ENCODE peak calls at places on chromosome 16, in four cellular contexts. K is amygdala, S is B cell, Y is neural progenitor cell. I is an unnamed sample.

GRCh38 chr16:55949518-55949917 is 74.3 kb upstream of the CES5A start:
- DNase-seq in K (no peak), Y (no peak), S (no peak), I (no peak)

GRCh38 chr16:51137097-51137496 is 14.0 kb downstream of the SALL1 start:
- DNase-seq in Y (no peak), S (no peak), K (no peak), I (no peak)

GRCh38 chr16:50301626-50302471 is 35.5 kb downstream of the ADCY7 start:
- DNase-seq in Y (no peak), K (no peak), S (no peak), I (no peak)

GRCh38 chr16:49858200-49859129 is 2.6 kb upstream of the ZNF423 start:
- DNase-seq in Y (peak), K (no peak), S (peak), I (no peak)

GRCh38 chr16:28555593-28555992 is 1.9 kb downstream of the SGF29 start:
- DNase-seq in K (no peak), Y (no peak), S (no peak), I (no peak)

GRCh38 chr16:8931864-8932263 is 31.8 kb downstream of the USP7 start:
- DNase-seq in Y (peak), S (peak), K (no peak), I (no peak)

GRCh38 chr16:24538756-24539294 is 541 bp upstream of the RBBP6 start:
- DNase-seq in K (no peak), S (no peak), Y (no peak), I (no peak)

GRCh38 chr16:15403392-15403995 is 7.9 kb downstream of the MPV17L start:
- DNase-seq in Y (no peak), K (no peak), S (no peak), I (no peak)

GRCh38 chr16:802461-802860 is 1.9 kb upstream of the GNG13 start:
- DNase-seq in S (no peak), Y (no peak), K (no peak), I (no peak)

GRCh38 chr16:53816211-53816610 is 112.3 kb downstream of the FTO start:
- DNase-seq in K (no peak), Y (no peak), S (no peak), I (no peak)

GRCh38 chr16:2365895-2366294 is 25.4 kb upstream of the ABCA3 start:
- DNase-seq in K (no peak), Y (no peak), S (no peak), I (no peak)

GRCh38 chr16:89292443-89293078 is 75.1 kb downstream of the ZNF778 start:
- DNase-seq in S (no peak), Y (no peak), K (no peak), I (no peak)

GRCh38 chr16:66007717-66008116 is 358.8 kb upstream of the CDH5 start:
- DNase-seq in K (no peak), Y (peak), S (no peak), I (no peak)

GRCh38 chr16:27189335-27189972 is 13.9 kb upstream of the KDM8 start:
- DNase-seq in S (no peak), K (no peak), Y (peak), I (no peak)

GRCh38 chr16:66324785-66325184 is 41.7 kb upstream of the CDH5 start:
- DNase-seq in Y (peak), K (no peak), S (no peak), I (no peak)

GRCh38 chr16:54444851-54445523 is 158.4 kb upstream of the IRX3 start:
- DNase-seq in K (no peak), Y (no peak), S (no peak), I (no peak)

GRCh38 chr16:27728691-27729090 is 178.7 kb downstream of the KATNIP start:
- DNase-seq in Y (no peak), S (no peak), K (no peak), I (no peak)

GRCh38 chr16:57380671-57381462 is 8.6 kb downstream of the CX3CL1 start:
- DNase-seq in K (no peak), Y (no peak), S (no peak), I (no peak)

GRCh38 chr16:89324056-89325010 is 106.8 kb downstream of the ZNF778 start:
- DNase-seq in K (no peak), Y (no peak), S (no peak), I (no peak)

GRCh38 chr16:31204871-31205666 is 2.5 kb upstream of the PYCARD start:
- DNase-seq in K (no peak), Y (no peak), S (no peak), I (no peak)

GRCh38 chr16:67298277-67298676 is 18.9 kb downstream of the PLEKHG4 start:
- DNase-seq in S (no peak), Y (no peak), K (no peak), I (no peak)

GRCh38 chr16:4676826-4677225 is 16.5 kb upstream of the NUDT16L1 start:
- DNase-seq in K (no peak), Y (no peak), S (no peak), I (no peak)

GRCh38 chr16:79610771-79611170 is 10.2 kb upstream of the MAF start:
- DNase-seq in Y (no peak), S (no peak), K (no peak), I (no peak)

I was measured in omental fat pad.